ENCODE peak calls at places on chromosomes 12 and 14, in ten cellular contexts. E, D, T, M, L, Q, Y, N, B and U are unnamed samples.

GRCh38 chr14:94397899-94398479 is 9.6 kb upstream of the SERPINA1 start:
- DNase-seq in T (no peak), Y (no peak), D (no peak), B (no peak), M (no peak), Q (no peak), N (no peak), L (no peak), E (no peak), U (peak; percentile 60)

GRCh38 chr12:2959194-2959507 is at the start of gene TEAD4:
- DNase-seq in Y (peak; percentile 85), D (peak; percentile 96), T (peak; percentile 76), E (peak; percentile 81), Q (peak; percentile 82), N (peak; percentile 44), L (no peak), B (no peak), M (peak; percentile 30), U (peak; percentile 98)

GRCh38 chr14:75293920-75294648 is 15.5 kb downstream of the FOS start:
- DNase-seq in T (peak; percentile 97), D (peak; percentile 98), Y (peak; percentile 98), Q (peak; percentile 91), L (peak; percentile 98), B (peak; percentile 97), N (peak; percentile 96), M (peak; percentile 92), E (peak; percentile 94), U (peak; percentile 99)

GRCh38 chr12:19236656-19237055 is 107.1 kb downstream of the PLEKHA5 start:
- DNase-seq in N (no peak), L (no peak), Q (no peak), Y (no peak), T (no peak), D (no peak), B (no peak), M (no peak), E (no peak), U (no peak)

GRCh38 chr14:96084796-96085195 is 45.6 kb downstream of the C14orf132 start:
- DNase-seq in Q (no peak), D (no peak), B (no peak), T (no peak), M (no peak), Y (no peak), L (peak; percentile 33), E (no peak), N (no peak), U (no peak)

GRCh38 chr12:131920902-131921840 is 7.9 kb upstream of the PUS1 start:
- DNase-seq in E (no peak), Q (no peak), B (no peak), D (no peak), N (no peak), T (no peak), L (no peak), M (no peak), Y (no peak), U (no peak)

GRCh38 chr12:109612975-109613502 is 39.4 kb downstream of the MVK start:
- DNase-seq in E (no peak), M (no peak), Q (peak; percentile 41), Y (no peak), B (no peak), D (no peak), L (no peak), N (no peak), T (peak; percentile 63), U (peak; percentile 82)

GRCh38 chr14:92641306-92641705 is 107.1 kb downstream of the LGMN start:
- DNase-seq in B (no peak), M (no peak), Y (no peak), E (no peak), D (no peak), Q (no peak), L (peak; percentile 65), N (no peak), T (no peak), U (no peak)

GRCh38 chr12:111953455-111953854 is 59.5 kb downstream of the TMEM116 start:
- DNase-seq in D (no peak), Q (peak; percentile 33), T (no peak), E (no peak), L (no peak), N (no peak), B (no peak), Y (no peak), M (no peak), U (no peak)

GRCh38 chr12:3718100-3718499 is 34.8 kb downstream of the CRACR2A start:
- DNase-seq in L (peak; percentile 92), Q (no peak), M (no peak), Y (no peak), T (no peak), E (no peak), B (peak; percentile 63), D (no peak), N (no peak), U (no peak)

GRCh38 chr12:131830335-131831020 is 2.3 kb downstream of the MMP17 start:
- DNase-seq in D (peak; percentile 88), T (peak; percentile 91), N (peak; percentile 89), E (peak; percentile 85), Y (peak; percentile 72), L (peak; percentile 94), Q (peak; percentile 43), M (peak; percentile 42), B (peak; percentile 78), U (peak; percentile 92)

GRCh38 chr14:103676881-103677675 is 38.2 kb downstream of the XRCC3 start:
- DNase-seq in D (no peak), E (no peak), Y (no peak), M (no peak), T (peak; percentile 51), Q (no peak), N (no peak), L (no peak), B (no peak), U (no peak)

DNA sequence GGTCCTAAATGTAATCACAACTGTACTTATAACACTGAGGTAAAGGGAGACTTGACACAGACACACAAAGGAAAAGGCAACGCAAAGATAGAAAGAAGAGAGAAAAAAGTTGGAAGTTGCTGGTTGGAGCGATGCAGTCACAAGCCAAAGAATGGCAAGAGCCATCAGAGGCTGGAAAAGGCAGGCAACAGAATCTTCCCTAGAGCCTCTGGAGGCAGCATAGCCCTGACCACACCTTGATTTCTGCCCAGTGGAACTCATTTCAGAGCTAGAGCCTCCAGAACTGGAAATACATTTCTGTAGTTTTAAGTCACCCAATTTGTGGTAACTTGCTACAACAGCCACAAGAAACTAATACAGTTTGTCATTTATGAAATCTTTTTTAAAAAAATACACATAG is 89.2 kb downstream of the PUS7L start:
- DNase-seq in Y (no peak), L (no peak), Q (no peak), D (no peak), T (no peak), M (no peak), E (no peak), B (no peak), N (no peak), U (peak; percentile 58)
- H3K4me3 ChIP-seq in Y (no peak overlapping the region), L (no peak overlapping the region), Q (no peak overlapping the region), D (no peak overlapping the region), T (no peak overlapping the region), M (no peak overlapping the region), E (no peak overlapping the region), B (no peak overlapping the region), N (no peak overlapping the region), U (no peak overlapping the region)

DNA sequence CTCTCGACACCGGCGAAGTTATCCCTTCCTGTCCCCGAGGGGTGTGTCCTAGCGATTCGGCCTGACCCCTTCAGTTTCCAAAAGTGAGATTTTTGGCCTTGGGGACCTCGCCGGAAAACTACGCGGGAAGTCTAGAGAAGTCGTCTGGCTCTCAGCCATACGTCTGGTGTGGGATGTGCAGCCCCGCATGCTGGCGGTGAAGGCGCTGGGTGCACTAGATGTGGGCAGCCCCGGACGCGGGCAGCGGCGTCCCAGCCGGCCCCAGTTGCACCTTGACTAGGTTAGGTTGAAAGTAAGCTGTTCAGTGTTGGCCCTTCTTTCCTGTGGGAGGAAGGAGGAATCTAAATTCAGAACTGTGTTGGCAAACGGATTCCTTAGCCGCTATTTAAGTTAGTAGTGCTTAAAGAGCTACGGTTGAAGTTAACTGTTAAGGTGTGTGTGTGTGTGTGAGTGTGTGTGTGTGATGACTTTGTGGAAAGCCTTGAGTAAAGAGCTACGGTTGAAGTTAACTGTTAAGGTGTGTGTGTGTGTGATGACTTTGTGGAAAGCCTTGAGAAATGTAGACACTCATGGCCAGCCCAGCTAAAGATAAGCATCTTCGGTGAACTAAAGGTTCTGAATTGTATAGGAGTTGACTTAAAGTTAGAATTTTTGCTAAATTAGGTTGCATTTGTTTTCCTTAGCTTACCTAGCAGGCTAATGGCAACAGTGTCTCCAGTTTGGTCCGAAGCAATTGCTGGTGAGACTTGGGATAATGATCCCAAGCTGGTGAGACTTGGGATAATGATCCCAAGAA is 1.2 kb downstream of the KTN1 start:
- DNase-seq in B (peak; percentile 64), D (no peak), N (peak; percentile 74), E (peak; percentile 19), Y (peak; percentile 45), Q (peak; percentile 23), M (no peak), T (peak; percentile 65), L (peak; percentile 90), U (peak; percentile 76)
- H3K27me3 ChIP-seq in B (no peaks in the 10 kb centered on the region), D (no peaks in the 10 kb centered on the region), N (no peaks in the 10 kb centered on the region), E (no peaks in the 10 kb centered on the region), Y (no peaks in the 10 kb centered on the region), Q (no peaks in the 10 kb centered on the region), M (no peaks in the 10 kb centered on the region), T (no peaks in the 10 kb centered on the region), L (no peaks in the 10 kb centered on the region), U (no peaks in the 10 kb centered on the region)

DNA sequence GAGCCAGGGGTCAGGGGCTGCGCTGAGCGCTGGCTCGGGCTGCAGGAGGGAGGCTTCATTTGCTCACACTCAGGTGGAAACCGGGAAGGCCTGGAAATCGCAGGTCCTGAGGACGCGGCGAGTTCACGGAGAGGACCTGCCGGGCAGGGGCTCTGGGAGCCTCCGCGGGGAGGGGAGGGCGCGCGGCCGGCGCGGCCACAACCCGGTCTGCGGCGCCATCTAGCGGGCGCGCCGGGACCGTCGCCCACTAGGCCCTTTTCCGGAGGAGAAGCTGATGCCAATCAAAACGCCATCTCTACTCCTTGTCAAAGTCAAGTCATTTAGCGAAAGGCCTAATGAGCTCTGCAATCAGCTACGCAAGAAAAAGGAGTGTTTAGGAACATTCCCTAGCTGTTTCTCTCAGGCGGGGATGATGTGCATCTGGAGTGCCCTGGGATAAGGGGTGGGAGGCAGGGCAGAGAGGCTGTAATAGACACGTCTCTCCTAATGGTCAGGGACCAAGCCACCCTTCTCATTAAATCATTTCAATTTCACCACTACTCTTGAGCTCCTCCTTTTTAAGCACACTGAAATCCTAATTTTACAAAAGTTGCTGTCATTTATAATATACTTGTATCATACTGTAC is 885.8 kb upstream of the TMEM132C start:
- DNase-seq in E (peak; percentile 75), N (peak; percentile 65), B (peak; percentile 48), L (no peak), Q (peak; percentile 15), Y (peak; percentile 27), D (peak; percentile 86), T (peak; percentile 85), M (no peak), U (peak; percentile 95)
- TF ChIP-seq CTCF in E (peak; percentile 95), N (peak; percentile 86), B (peak; percentile 58), L (peak; percentile 56), Q (peak; percentile 80), Y (peak; percentile 66), D (peak; percentile 96), T (peak; percentile 98), M (peak; percentile 60), U (peak; percentile 99)

DNA sequence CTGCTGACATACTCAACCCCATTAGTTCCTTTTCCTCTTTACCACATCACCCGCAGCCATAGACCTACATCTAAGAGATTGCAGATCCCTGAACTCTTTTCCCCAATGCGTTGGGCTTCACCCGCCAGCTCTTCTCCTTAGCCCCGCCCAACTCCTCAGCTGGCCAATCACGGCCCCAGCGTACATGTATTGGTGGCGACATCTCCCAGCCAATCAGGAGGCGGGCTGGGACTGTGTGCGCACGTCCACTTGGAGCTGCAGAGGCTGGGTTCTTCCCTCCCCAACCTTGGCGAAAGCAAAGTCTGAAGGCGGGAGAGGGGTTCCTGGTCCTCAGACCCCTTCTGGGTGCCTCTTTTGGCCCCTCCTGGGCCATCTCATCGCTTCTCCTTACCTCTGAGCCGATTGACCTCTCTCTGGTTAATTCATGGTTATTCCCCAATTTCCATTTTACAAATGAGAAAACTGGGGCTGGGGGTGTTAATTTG is 11.0 kb downstream of the PDE1B start:
- DNase-seq in Q (no peak), T (no peak), N (peak; percentile 98), Y (peak; percentile 85), L (peak; percentile 97), M (peak; percentile 79), D (peak; percentile 91), E (no peak), B (peak; percentile 95), U (peak; percentile 98)
- H3K4me3 ChIP-seq in Q (no peak overlapping the region), T (no peak overlapping the region), N (peak overlapping the region; percentile 27), Y (peak overlapping the region; percentile 27), L (peak overlapping the region; percentile 22), M (peak overlapping the region; percentile 37), D (peak overlapping the region; percentile 33), E (no peak overlapping the region), B (peak overlapping the region; percentile 39), U (no peak overlapping the region)